ENCODE peak calls at places on chromosomes 5 and 9, in eight cellular contexts. L is tibial artery; D is cardiac muscle cell; E is IMR-90; U is transverse colon; G is left ventricle myocardium inferior; Z is CD8-positive, alpha-beta T cell; N is fibroblast of lung. O is an unnamed sample. For H3K9me3 and H3K4me1, the result is how much of the 10 kb centered on the place peaks cover.

GRCh38 chr5:147796556-147797308 is 14.2 kb upstream of the JAKMIP2 start:
- DNase-seq in L (no peak), D (no peak), E (no peak), U (no peak), G (no peak), Z (no peak), N (no peak), O (no peak)

GRCh38 chr5:37833990-37834389 is 5.9 kb downstream of the GDNF start:
- DNase-seq in L (no peak), D (peak), E (no peak), U (no peak), G (no peak), Z (no peak), N (no peak), O (no peak)

GRCh38 chr5:125455041-125455440 is 708.6 kb upstream of the ZNF608 start:
- DNase-seq in L (no peak), D (no peak), E (peak), U (no peak), G (no peak), Z (no peak), N (peak), O (no peak)

GRCh38 chr5:18553269-18553668 is 919.0 kb downstream of the TAF11L14 start:
- DNase-seq in L (no peak), D (no peak), E (no peak), U (no peak), G (no peak), Z (no peak), N (peak), O (no peak)

GRCh38 chr5:132489051-132489770 is 1.4 kb downstream of the IRF1 start:
- DNase-seq in L (no peak), D (no peak), E (no peak), U (peak), G (no peak), Z (peak), N (no peak), O (no peak)

GRCh38 chr5:122858451-122858850 is 13.0 kb downstream of the SNX24 start:
- DNase-seq in L (no peak), D (no peak), E (no peak), U (no peak), G (no peak), Z (no peak), N (peak), O (no peak)

GRCh38 chr5:79842006-79842881 is 148.8 kb downstream of the MTX3 start:
- DNase-seq in L (no peak), D (no peak), E (no peak), U (no peak), G (no peak), Z (no peak), N (no peak), O (no peak)

GRCh38 chr9:76576344-76576743 is 117.4 kb downstream of the GCNT1 start:
- DNase-seq in L (peak), D (no peak), E (peak), U (peak), G (no peak), Z (peak), N (peak), O (no peak)

GRCh38 chr5:95727764-95728191 is 3.4 kb upstream of the RHOBTB3 start:
- DNase-seq in L (no peak), D (no peak), E (no peak), U (no peak), G (no peak), Z (no peak), N (peak), O (peak)

GRCh38 chr5:137959488-137959887 is 70.2 kb downstream of the PKD2L2 start:
- DNase-seq in L (no peak), D (no peak), E (no peak), U (no peak), G (no peak), Z (no peak), N (no peak), O (no peak)

GRCh38 chr5:74567351-74567870 is 73.1 kb downstream of the ENC1 start:
- DNase-seq in L (no peak), D (no peak), E (no peak), U (no peak), G (no peak), Z (no peak), N (no peak), O (peak)

GRCh38 chr5:137214446-137215189 is 284.5 kb downstream of the SPOCK1 start:
- DNase-seq in L (no peak), D (no peak), E (no peak), U (no peak), G (no peak), Z (no peak), N (peak), O (no peak)

GRCh38 chr9:114483499-114483898 is 21.8 kb downstream of the WHRN start:
- DNase-seq in L (no peak), D (no peak), E (no peak), U (no peak), G (no peak), Z (no peak), N (no peak), O (no peak)

GRCh38 chr9:72443855-72444254 is 77.6 kb upstream of the TMC1 start:
- DNase-seq in L (no peak), D (no peak), E (no peak), U (no peak), G (no peak), Z (no peak), N (no peak), O (no peak)

GRCh38 chr5:37723147-37723961 is 116.5 kb downstream of the GDNF start:
- DNase-seq in L (no peak), D (peak), E (no peak), U (no peak), G (no peak), Z (no peak), N (peak), O (peak)

GRCh38 chr5:125575561-125576504 is 829.4 kb upstream of the ZNF608 start:
- DNase-seq in L (no peak), D (peak), E (no peak), U (peak), G (no peak), Z (no peak), N (peak), O (no peak)

GRCh38 chr9:35338561-35339274 is 151.2 kb upstream of the RUSC2 start:
- DNase-seq in L (no peak), D (no peak), E (no peak), U (no peak), G (no peak), Z (no peak), N (no peak), O (no peak)

GRCh38 chr5:138968601-138969000 is 93.5 kb upstream of the LRRTM2 start:
- DNase-seq in L (peak), D (no peak), E (no peak), U (no peak), G (no peak), Z (no peak), N (no peak), O (no peak)

GRCh38 chr9:131873361-131873760 is 133.5 kb upstream of the RAPGEF1 start:
- DNase-seq in L (no peak), D (no peak), E (no peak), U (no peak), G (no peak), Z (no peak), N (no peak), O (no peak)

DNA sequence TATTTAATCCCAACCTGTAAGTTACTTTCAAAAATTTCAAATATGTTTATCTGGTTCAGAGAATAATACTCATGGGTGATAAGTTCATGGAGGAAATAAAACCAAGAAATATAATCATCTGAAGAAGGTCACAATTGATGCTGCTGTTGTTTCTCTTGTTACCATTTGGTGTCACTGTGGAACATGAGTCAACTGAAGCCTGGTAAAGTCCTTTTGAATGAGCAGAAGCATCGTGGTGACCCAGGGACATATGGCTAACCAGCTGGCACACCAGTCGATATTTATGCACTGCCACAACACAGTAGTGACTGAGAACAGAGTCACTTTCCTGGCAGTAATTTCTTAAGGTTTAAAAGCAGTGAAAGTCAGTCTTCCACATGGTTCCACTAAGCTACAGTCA is 612.9 kb upstream of the TLE4 start:
- DNase-seq in L (no peak), D (no peak), E (no peak), U (no peak), G (no peak), Z (no peak), N (no peak), O (no peak)
- TF ChIP-seq CTCF in L (no peak), D (no peak), E (no peak), U (no peak), G (no peak), Z (no peak), N (no peak), O (no peak)

GRCh38 chr5:54344653-54345052 is 34.3 kb upstream of the ARL15 start:
- DNase-seq in L (no peak), D (peak), E (no peak), U (no peak), G (no peak), Z (no peak), N (peak), O (no peak)

GRCh38 chr5:54347221-54347865 is 37.0 kb upstream of the ARL15 start:
- DNase-seq in L (no peak), D (no peak), E (no peak), U (no peak), G (no peak), Z (no peak), N (no peak), O (no peak)
- H3K9me3 ChIP-seq in L (under half), D (under half), E (under half), U (under half), G (under half), Z (under half), N (under half), O (under half)

GRCh38 chr9:86077286-86077685 is 22.1 kb downstream of the GOLM1 start:
- DNase-seq in L (no peak), D (peak), E (no peak), U (peak), G (no peak), Z (no peak), N (no peak), O (no peak)
- H3K4me1 ChIP-seq in L (under half), D (under half), E (under half), U (under half), G (under half), Z (under half), N (under half), O (under half)

GRCh38 chr5:173815571-173815970 is 72.6 kb upstream of the CPEB4 start:
- DNase-seq in L (no peak), D (no peak), E (no peak), U (no peak), G (no peak), Z (no peak), N (no peak), O (no peak)
- TF ChIP-seq CTCF in L (no peak), D (no peak), E (no peak), U (no peak), G (no peak), Z (no peak), N (no peak), O (no peak)

DNA sequence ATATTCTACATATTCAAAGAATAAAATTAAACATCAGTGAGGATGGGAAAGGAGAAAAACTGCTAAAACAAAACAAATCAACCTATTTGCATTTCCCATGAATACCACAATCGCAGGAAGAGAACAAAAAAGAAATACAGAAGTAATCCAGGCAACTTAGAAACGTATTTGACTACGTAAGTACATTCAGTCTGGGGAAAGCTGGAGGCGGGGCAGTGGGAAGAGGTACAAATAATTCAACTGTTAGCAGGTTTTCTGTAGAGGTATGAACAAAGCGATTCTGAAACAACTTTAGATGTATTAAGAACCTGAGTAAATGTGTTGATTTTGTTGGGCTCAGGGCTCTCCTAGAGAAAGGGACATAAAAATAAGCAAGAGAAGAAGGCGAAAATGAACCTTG is 7.6 kb downstream of the ZFP62 start:
- DNase-seq in L (no peak), D (no peak), E (no peak), U (no peak), G (no peak), Z (no peak), N (no peak), O (no peak)
- H3K9me3 ChIP-seq in L (under half), D (under half), E (under half), U (under half), G (under half), Z (under half), N (under half), O (under half)

GRCh38 chr9:70260007-70260443 is 1.2 kb downstream of the SMC5 start:
- DNase-seq in L (no peak), D (no peak), E (no peak), U (peak), G (no peak), Z (no peak), N (no peak), O (no peak)
- H3K4me1 ChIP-seq in L (half or more), D (under half), E (under half), U (under half), G (half or more), Z (half or more), N (under half), O (under half)

O was measured in Caco-2.